ENCODE peak calls at places on chromosomes 2 and 18, in nine cellular contexts. One of them, this sample, is unnamed.

GRCh38 chr2:26651458-26652155 is 10.4 kb upstream of the CIB4 start:
- DNase-seq in cardiac muscle cell: no peak
- DNase-seq in GM10248: no peak
- DNase-seq in mucosa of descending colon: no peak
- DNase-seq in GM20000: no peak
- DNase-seq in fibroblast of the aortic adventitia: no peak
- DNase-seq in nephron progenitor cell: no peak
- DNase-seq in prostate gland: no peak
- DNase-seq in kidney: no peak
- DNase-seq in this sample: no peak

GRCh38 chr2:158688722-158689121 is 106.4 kb upstream of the DAPL1 start:
- DNase-seq in cardiac muscle cell: no peak
- DNase-seq in GM10248: no peak
- DNase-seq in mucosa of descending colon: no peak
- DNase-seq in GM20000: no peak
- DNase-seq in fibroblast of the aortic adventitia: peak; percentile 12
- DNase-seq in nephron progenitor cell: no peak
- DNase-seq in prostate gland: no peak
- DNase-seq in kidney: no peak
- DNase-seq in this sample: no peak

GRCh38 chr2:215794829-215795546 is 218.4 kb downstream of the MREG start:
- DNase-seq in cardiac muscle cell: peak; percentile 47
- DNase-seq in GM10248: no peak
- DNase-seq in mucosa of descending colon: no peak
- DNase-seq in GM20000: no peak
- DNase-seq in fibroblast of the aortic adventitia: no peak
- DNase-seq in nephron progenitor cell: peak; percentile 41
- DNase-seq in prostate gland: no peak
- DNase-seq in kidney: no peak
- DNase-seq in this sample: no peak

GRCh38 chr2:233821196-233821595 is 33.1 kb downstream of the HJURP start:
- DNase-seq in cardiac muscle cell: no peak
- DNase-seq in GM10248: no peak
- DNase-seq in mucosa of descending colon: no peak
- DNase-seq in GM20000: no peak
- DNase-seq in fibroblast of the aortic adventitia: no peak
- DNase-seq in nephron progenitor cell: no peak
- DNase-seq in prostate gland: no peak
- DNase-seq in kidney: no peak
- DNase-seq in this sample: no peak

GRCh38 chr2:39954346-39954745 is 175.3 kb upstream of the THUMPD2 start:
- DNase-seq in cardiac muscle cell: no peak
- DNase-seq in GM10248: no peak
- DNase-seq in mucosa of descending colon: no peak
- DNase-seq in GM20000: no peak
- DNase-seq in fibroblast of the aortic adventitia: peak; percentile 28
- DNase-seq in nephron progenitor cell: no peak
- DNase-seq in prostate gland: no peak
- DNase-seq in kidney: no peak
- DNase-seq in this sample: no peak

GRCh38 chr2:119338826-119339561 is 27.6 kb downstream of the C2orf76 start:
- DNase-seq in cardiac muscle cell: no peak
- DNase-seq in GM10248: peak; percentile 73
- DNase-seq in mucosa of descending colon: peak; percentile 65
- DNase-seq in GM20000: peak; percentile 81
- DNase-seq in fibroblast of the aortic adventitia: no peak
- DNase-seq in nephron progenitor cell: no peak
- DNase-seq in prostate gland: no peak
- DNase-seq in kidney: peak; percentile 65
- DNase-seq in this sample: no peak

GRCh38 chr2:169767243-169767888 is 31.3 kb upstream of the SSB start:
- DNase-seq in cardiac muscle cell: peak; percentile 50
- DNase-seq in GM10248: peak; percentile 62
- DNase-seq in mucosa of descending colon: no peak
- DNase-seq in GM20000: peak; percentile 74
- DNase-seq in fibroblast of the aortic adventitia: peak; percentile 74
- DNase-seq in nephron progenitor cell: peak; percentile 18
- DNase-seq in prostate gland: peak; percentile 69
- DNase-seq in kidney: no peak
- DNase-seq in this sample: no peak

GRCh38 chr18:77366067-77366724 is 116.5 kb downstream of the GALR1 start:
- DNase-seq in cardiac muscle cell: no peak
- DNase-seq in GM10248: no peak
- DNase-seq in mucosa of descending colon: no peak
- DNase-seq in GM20000: no peak
- DNase-seq in fibroblast of the aortic adventitia: peak; percentile 9
- DNase-seq in nephron progenitor cell: no peak
- DNase-seq in prostate gland: no peak
- DNase-seq in kidney: no peak
- DNase-seq in this sample: no peak

GRCh38 chr2:48176876-48177275 is 270.6 kb upstream of the FBXO11 start:
- DNase-seq in cardiac muscle cell: no peak
- DNase-seq in GM10248: no peak
- DNase-seq in mucosa of descending colon: no peak
- DNase-seq in GM20000: no peak
- DNase-seq in fibroblast of the aortic adventitia: no peak
- DNase-seq in nephron progenitor cell: no peak
- DNase-seq in prostate gland: no peak
- DNase-seq in kidney: no peak
- DNase-seq in this sample: no peak

GRCh38 chr2:85758361-85759256 is 4.8 kb downstream of the ATOH8 start:
- DNase-seq in cardiac muscle cell: no peak
- DNase-seq in GM10248: no peak
- DNase-seq in mucosa of descending colon: peak; percentile 63
- DNase-seq in GM20000: no peak
- DNase-seq in fibroblast of the aortic adventitia: no peak
- DNase-seq in nephron progenitor cell: no peak
- DNase-seq in prostate gland: no peak
- DNase-seq in kidney: peak; percentile 65
- DNase-seq in this sample: no peak

GRCh38 chr2:208040199-208041171 is 15.2 kb upstream of the PLEKHM3 start:
- DNase-seq in cardiac muscle cell: peak; percentile 70
- DNase-seq in GM10248: peak; percentile 62
- DNase-seq in mucosa of descending colon: peak; percentile 60
- DNase-seq in GM20000: peak; percentile 58
- DNase-seq in fibroblast of the aortic adventitia: peak; percentile 86
- DNase-seq in nephron progenitor cell: peak; percentile 70
- DNase-seq in prostate gland: peak; percentile 39
- DNase-seq in kidney: peak; percentile 75
- DNase-seq in this sample: peak; percentile 41

GRCh38 chr2:230924470-230925341 is at the start of gene GPR55:
- DNase-seq in cardiac muscle cell: no peak
- DNase-seq in GM10248: peak; percentile 79
- DNase-seq in mucosa of descending colon: no peak
- DNase-seq in GM20000: peak; percentile 74
- DNase-seq in fibroblast of the aortic adventitia: no peak
- DNase-seq in nephron progenitor cell: no peak
- DNase-seq in prostate gland: no peak
- DNase-seq in kidney: no peak
- DNase-seq in this sample: peak; percentile 18

GRCh38 chr2:163044116-163044515 is 205.5 kb upstream of the KCNH7 start:
- DNase-seq in cardiac muscle cell: no peak
- DNase-seq in GM10248: no peak
- DNase-seq in mucosa of descending colon: no peak
- DNase-seq in GM20000: no peak
- DNase-seq in fibroblast of the aortic adventitia: no peak
- DNase-seq in nephron progenitor cell: no peak
- DNase-seq in prostate gland: no peak
- DNase-seq in kidney: no peak
- DNase-seq in this sample: no peak

GRCh38 chr18:3985664-3986063 is 469.4 kb downstream of the DLGAP1 start:
- DNase-seq in cardiac muscle cell: no peak
- DNase-seq in GM10248: no peak
- DNase-seq in mucosa of descending colon: no peak
- DNase-seq in GM20000: no peak
- DNase-seq in fibroblast of the aortic adventitia: peak; percentile 56
- DNase-seq in nephron progenitor cell: no peak
- DNase-seq in prostate gland: no peak
- DNase-seq in kidney: no peak
- DNase-seq in this sample: no peak
- TF ChIP-seq CTCF in cardiac muscle cell: no peak
- TF ChIP-seq CTCF in GM10248: no peak
- TF ChIP-seq CTCF in mucosa of descending colon: no peak
- TF ChIP-seq CTCF in GM20000: no peak
- TF ChIP-seq CTCF in fibroblast of the aortic adventitia: no peak
- TF ChIP-seq CTCF in nephron progenitor cell: no peak
- TF ChIP-seq CTCF in prostate gland: no peak
- TF ChIP-seq CTCF in kidney: no peak
- TF ChIP-seq CTCF in this sample: no peak

DNA sequence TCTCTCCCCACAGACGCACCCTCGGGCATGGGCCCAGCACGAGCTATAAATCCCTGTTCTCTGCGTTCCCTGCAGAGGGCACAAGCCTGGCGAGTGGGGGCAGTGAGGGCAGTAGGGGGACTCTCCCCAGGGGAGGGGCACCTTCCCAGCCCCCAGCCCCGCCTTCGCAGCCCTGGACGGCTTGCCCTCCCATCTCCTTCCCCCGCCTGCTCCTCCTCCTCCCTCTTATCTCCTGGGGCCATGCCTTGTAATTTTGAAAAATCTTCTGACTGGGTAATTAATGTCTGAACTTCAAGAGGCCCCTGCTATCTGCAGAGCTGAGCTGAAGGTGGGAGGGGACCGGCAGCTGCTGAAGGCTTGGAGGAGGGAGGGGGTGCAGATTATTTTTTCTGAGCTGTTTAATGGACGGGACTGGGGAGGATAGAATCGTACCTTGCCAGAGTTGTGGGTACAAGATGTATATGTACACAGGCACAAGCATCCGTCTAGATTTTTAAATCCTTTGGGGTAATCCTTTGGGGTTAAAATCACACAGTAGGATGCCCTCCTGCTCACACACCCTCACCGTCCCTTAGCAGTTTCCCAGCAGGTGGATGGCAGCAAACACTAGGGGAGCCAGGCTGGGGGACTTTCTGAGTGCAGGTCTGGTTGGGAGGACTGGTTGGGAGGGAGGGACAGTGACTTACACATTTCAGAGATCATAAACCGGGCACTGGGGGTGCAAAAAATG is 121.9 kb downstream of the SMAD7 start:
- DNase-seq in cardiac muscle cell: peak; percentile 60
- DNase-seq in GM10248: no peak
- DNase-seq in mucosa of descending colon: no peak
- DNase-seq in GM20000: no peak
- DNase-seq in fibroblast of the aortic adventitia: no peak
- DNase-seq in nephron progenitor cell: peak; percentile 58
- DNase-seq in prostate gland: no peak
- DNase-seq in kidney: peak; percentile 81
- DNase-seq in this sample: peak; percentile 8
- TF ChIP-seq CTCF in cardiac muscle cell: no peak
- TF ChIP-seq CTCF in GM10248: no peak
- TF ChIP-seq CTCF in mucosa of descending colon: no peak
- TF ChIP-seq CTCF in GM20000: no peak
- TF ChIP-seq CTCF in fibroblast of the aortic adventitia: no peak
- TF ChIP-seq CTCF in nephron progenitor cell: no peak
- TF ChIP-seq CTCF in prostate gland: no peak
- TF ChIP-seq CTCF in kidney: no peak
- TF ChIP-seq CTCF in this sample: no peak

DNA sequence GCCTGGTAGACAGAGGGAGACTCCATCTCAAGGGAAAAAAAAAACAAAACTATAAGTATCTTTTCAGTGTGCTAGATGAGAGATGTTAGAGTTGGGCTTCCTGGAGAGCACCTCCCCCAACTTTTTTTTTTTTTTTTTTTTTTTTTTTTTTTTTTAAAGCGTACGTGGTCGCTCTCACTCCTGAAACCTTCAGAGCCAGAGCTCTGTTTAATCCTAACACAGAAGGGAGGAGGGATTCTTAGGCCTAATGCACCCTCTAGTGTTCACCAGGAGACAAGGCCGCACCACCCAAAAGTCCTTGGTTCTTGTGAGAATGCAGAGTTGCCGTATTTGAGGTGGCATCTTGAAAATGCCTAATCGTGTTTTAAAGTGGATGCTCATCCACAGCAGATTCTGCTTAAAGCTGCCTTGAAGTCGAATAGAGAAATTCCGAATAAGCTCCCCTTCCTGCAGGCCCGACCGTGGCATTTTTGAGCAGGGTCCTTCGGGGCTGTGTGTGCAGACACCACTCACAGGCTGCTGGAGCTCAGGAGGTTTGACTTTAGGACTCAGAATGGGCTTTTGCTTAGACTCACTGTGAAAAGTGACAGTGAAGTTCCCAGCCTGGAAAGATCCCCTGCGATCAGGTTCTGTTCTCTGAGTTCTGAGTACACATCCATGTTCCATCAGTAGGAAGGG is 252.6 kb downstream of the AGAP1 start:
- DNase-seq in cardiac muscle cell: peak; percentile 92
- DNase-seq in GM10248: peak; percentile 73
- DNase-seq in mucosa of descending colon: no peak
- DNase-seq in GM20000: peak; percentile 81
- DNase-seq in fibroblast of the aortic adventitia: peak; percentile 92
- DNase-seq in nephron progenitor cell: peak; percentile 67
- DNase-seq in prostate gland: peak; percentile 69
- DNase-seq in kidney: no peak
- DNase-seq in this sample: no peak
- TF ChIP-seq CTCF in cardiac muscle cell: peak; percentile 78
- TF ChIP-seq CTCF in GM10248: peak; percentile 89
- TF ChIP-seq CTCF in mucosa of descending colon: peak; percentile 59
- TF ChIP-seq CTCF in GM20000: peak; percentile 82
- TF ChIP-seq CTCF in fibroblast of the aortic adventitia: peak; percentile 88
- TF ChIP-seq CTCF in nephron progenitor cell: peak; percentile 62
- TF ChIP-seq CTCF in prostate gland: peak; percentile 80
- TF ChIP-seq CTCF in kidney: peak; percentile 82
- TF ChIP-seq CTCF in this sample: peak; percentile 28

DNA sequence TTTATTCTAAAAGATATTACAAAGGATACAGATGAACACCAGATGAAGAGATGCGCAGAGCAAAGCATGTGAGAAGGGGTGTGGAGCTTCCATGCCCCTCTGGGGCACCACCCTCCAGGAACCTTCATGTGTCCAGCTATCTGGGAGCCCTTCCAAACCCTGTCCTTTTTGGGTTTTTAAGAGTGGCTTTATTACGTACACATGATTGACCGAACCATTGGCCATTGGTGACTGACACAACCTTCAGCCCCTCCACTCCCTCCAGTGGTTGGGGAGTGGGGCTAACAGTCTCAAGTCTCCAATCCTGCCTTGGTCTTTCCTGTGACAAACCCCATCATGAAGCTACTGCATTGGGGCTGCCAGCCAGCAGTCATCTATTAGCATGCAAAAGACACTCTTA is 19.5 kb downstream of the IL1B start:
- DNase-seq in cardiac muscle cell: no peak
- DNase-seq in GM10248: no peak
- DNase-seq in mucosa of descending colon: no peak
- DNase-seq in GM20000: no peak
- DNase-seq in fibroblast of the aortic adventitia: no peak
- DNase-seq in nephron progenitor cell: no peak
- DNase-seq in prostate gland: no peak
- DNase-seq in kidney: no peak
- DNase-seq in this sample: no peak
- TF ChIP-seq CTCF in cardiac muscle cell: no peak
- TF ChIP-seq CTCF in GM10248: no peak
- TF ChIP-seq CTCF in mucosa of descending colon: no peak
- TF ChIP-seq CTCF in GM20000: no peak
- TF ChIP-seq CTCF in fibroblast of the aortic adventitia: no peak
- TF ChIP-seq CTCF in nephron progenitor cell: no peak
- TF ChIP-seq CTCF in prostate gland: no peak
- TF ChIP-seq CTCF in kidney: no peak
- TF ChIP-seq CTCF in this sample: no peak

DNA sequence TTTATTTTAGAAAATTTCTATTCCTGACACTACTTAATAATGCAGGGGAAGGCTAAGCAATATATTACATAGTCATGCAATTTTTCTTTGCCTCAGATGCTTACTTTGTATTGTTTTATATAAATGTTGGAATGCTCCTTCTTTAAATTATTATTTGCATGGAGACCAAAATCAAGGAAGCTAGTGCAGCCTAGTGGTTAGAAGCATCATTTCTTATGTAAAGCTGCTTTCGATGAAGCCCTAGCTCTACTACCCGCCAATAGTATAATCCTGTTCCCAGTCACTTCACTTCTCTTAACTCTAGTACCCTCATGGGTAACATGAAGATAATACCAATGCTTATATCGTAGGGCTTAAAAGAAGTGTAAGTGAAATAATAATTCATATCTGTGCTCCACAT is 198.9 kb downstream of the LRATD1 start:
- DNase-seq in cardiac muscle cell: no peak
- DNase-seq in GM10248: no peak
- DNase-seq in mucosa of descending colon: no peak
- DNase-seq in GM20000: no peak
- DNase-seq in fibroblast of the aortic adventitia: no peak
- DNase-seq in nephron progenitor cell: no peak
- DNase-seq in prostate gland: no peak
- DNase-seq in kidney: no peak
- DNase-seq in this sample: no peak
- TF ChIP-seq CTCF in cardiac muscle cell: no peak
- TF ChIP-seq CTCF in GM10248: no peak
- TF ChIP-seq CTCF in mucosa of descending colon: no peak
- TF ChIP-seq CTCF in GM20000: no peak
- TF ChIP-seq CTCF in fibroblast of the aortic adventitia: no peak
- TF ChIP-seq CTCF in nephron progenitor cell: no peak
- TF ChIP-seq CTCF in prostate gland: no peak
- TF ChIP-seq CTCF in kidney: no peak
- TF ChIP-seq CTCF in this sample: no peak

This sample was measured in activated B cell treated with CpG ODN at 0.5 μM for 24 hours.